ENCODE peak calls at places on chromosomes 16 and 17, in nine cellular contexts. Q is stomach, O is upper lobe of left lung, H is A549, M is transverse colon, F is suprapubic skin, X is tibial nerve, U is H1, A is ovary. J is an unnamed sample.

GRCh38 chr16:67129422-67129821 is 19.7 kb downstream of the PHAF1 start:
- DNase-seq in Q (no peak), O (no peak), H (no peak), M (no peak), F (no peak), X (no peak), U (no peak), A (no peak), J (no peak)

GRCh38 chr17:5373112-5373511 is 46.4 kb downstream of the NUP88 start:
- DNase-seq in Q (no peak), O (no peak), H (no peak), M (no peak), F (no peak), X (no peak), U (no peak), A (no peak), J (no peak)

GRCh38 chr16:23773339-23773738 is 18.5 kb downstream of the CHP2 start:
- DNase-seq in Q (no peak), O (no peak), H (no peak), M (no peak), F (no peak), X (no peak), U (no peak), A (no peak), J (no peak)

GRCh38 chr17:75557075-75557851 is 30.3 kb upstream of the MYO15B start:
- DNase-seq in Q (peak; percentile 95), O (peak; percentile 83), H (peak; percentile 94), M (peak; percentile 81), F (no peak), X (no peak), U (no peak), A (peak; percentile 60), J (no peak)

GRCh38 chr17:80034977-80035686 is 540 bp downstream of the TBC1D16 start:
- DNase-seq in Q (no peak), O (peak; percentile 32), H (peak; percentile 40), M (peak; percentile 54), F (no peak), X (no peak), U (peak; percentile 75), A (peak; percentile 29), J (no peak)

GRCh38 chr17:47230864-47231263 is 21.7 kb downstream of the MYL4 start:
- DNase-seq in Q (no peak), O (no peak), H (no peak), M (no peak), F (peak; percentile 29), X (no peak), U (no peak), A (no peak), J (no peak)

GRCh38 chr17:49123061-49123460 is 9.5 kb upstream of the B4GALNT2 start:
- DNase-seq in Q (no peak), O (no peak), H (no peak), M (no peak), F (no peak), X (no peak), U (no peak), A (no peak), J (no peak)

GRCh38 chr16:75566889-75567255 is 693 bp downstream of the GABARAPL2 start:
- DNase-seq in Q (no peak), O (peak; percentile 28), H (no peak), M (peak; percentile 14), F (no peak), X (no peak), U (peak; percentile 57), A (no peak), J (no peak)

GRCh38 chr17:62692721-62693431 is 65.4 kb downstream of the MRC2 start:
- DNase-seq in Q (no peak), O (no peak), H (peak; percentile 51), M (no peak), F (no peak), X (no peak), U (peak; percentile 77), A (no peak), J (no peak)

GRCh38 chr16:185213-185612 is 5.0 kb downstream of the HBQ1 start:
- DNase-seq in Q (no peak), O (no peak), H (no peak), M (no peak), F (no peak), X (no peak), U (no peak), A (no peak), J (no peak)

GRCh38 chr16:87499189-87499486 is 6.3 kb upstream of the ZCCHC14 start:
- DNase-seq in Q (no peak), O (no peak), H (peak; percentile 19), M (no peak), F (no peak), X (no peak), U (no peak), A (no peak), J (no peak)

GRCh38 chr16:529012-529575 is 1.6 kb downstream of the CAPN15 start:
- DNase-seq in Q (no peak), O (no peak), H (no peak), M (peak; percentile 47), F (no peak), X (no peak), U (no peak), A (no peak), J (no peak)

GRCh38 chr17:8289103-8289397 is 580 bp downstream of the RANGRF start:
- DNase-seq in Q (no peak), O (peak; percentile 84), H (no peak), M (no peak), F (peak; percentile 85), X (peak; percentile 50), U (peak; percentile 93), A (no peak), J (no peak)

GRCh38 chr17:29341726-29342125 is 47.8 kb upstream of the NUFIP2 start:
- DNase-seq in Q (no peak), O (no peak), H (no peak), M (no peak), F (no peak), X (no peak), U (no peak), A (no peak), J (no peak)

GRCh38 chr16:57314161-57314785 is 29.8 kb upstream of the PLLP start:
- DNase-seq in Q (peak; percentile 57), O (no peak), H (no peak), M (no peak), F (no peak), X (no peak), U (peak; percentile 28), A (no peak), J (peak; percentile 53)

DNA sequence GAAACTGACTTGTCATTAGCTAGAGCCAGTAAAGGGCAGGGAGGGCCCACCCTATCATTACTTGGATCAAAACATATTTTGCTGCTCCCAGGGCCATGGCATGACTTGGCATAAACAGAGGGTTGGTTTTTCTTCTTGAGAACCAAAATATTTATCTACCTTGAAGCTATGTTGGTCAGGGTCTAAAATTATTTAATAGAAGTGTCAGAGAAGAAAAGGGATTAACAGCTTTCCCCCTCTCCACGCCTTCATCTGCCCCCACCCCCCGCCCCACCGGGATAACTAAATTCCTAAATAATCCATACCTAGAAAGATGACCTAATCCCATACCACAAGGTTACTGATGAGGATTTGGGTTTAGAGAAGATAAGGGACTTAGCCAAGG is 3.7 kb upstream of the USP7 start:
- DNase-seq in Q (no peak), O (no peak), H (no peak), M (no peak), F (no peak), X (no peak), U (no peak), A (no peak), J (no peak)
- TF ChIP-seq POLR2A in Q (no peak), O (no peak), H (no peak), M (no peak), F (no peak), X (no peak), U (no peak), A (no peak), J (no peak)

GRCh38 chr16:22222006-22222405 is 15.9 kb downstream of the EEF2K start:
- DNase-seq in Q (no peak), O (no peak), H (no peak), M (no peak), F (no peak), X (no peak), U (no peak), A (no peak), J (no peak)
- H3K4me1 ChIP-seq in Q (peaks cover 6% of the 10 kb centered on the region), O (no peaks in the 10 kb centered on the region), H (peaks cover 11% of the 10 kb centered on the region), M (peaks cover 27% of the 10 kb centered on the region), F (peaks cover 28% of the 10 kb centered on the region), X (peaks cover 68% of the 10 kb centered on the region), U (peaks cover 3% of the 10 kb centered on the region), A (peaks cover 8% of the 10 kb centered on the region), J (peaks cover 56% of the 10 kb centered on the region)

GRCh38 chr17:51857052-51857593 is 301.4 kb downstream of the CA10 start:
- DNase-seq in Q (no peak), O (no peak), H (no peak), M (no peak), F (no peak), X (no peak), U (no peak), A (no peak), J (no peak)

GRCh38 chr17:51860934-51861561 is 297.5 kb downstream of the CA10 start:
- DNase-seq in Q (no peak), O (no peak), H (peak; percentile 50), M (peak; percentile 47), F (no peak), X (no peak), U (peak; percentile 81), A (no peak), J (no peak)
- TF ChIP-seq EP300 in Q (no peak), O (no peak), H (no peak), M (no peak), F (no peak), X (no peak), U (no peak), A (no peak), J (no peak)

GRCh38 chr17:50177983-50178834 is 12.4 kb downstream of the SGCA start:
- DNase-seq in Q (peak; percentile 79), O (peak; percentile 79), H (peak; percentile 98), M (peak; percentile 79), F (no peak), X (peak; percentile 43), U (peak; percentile 80), A (peak; percentile 79), J (peak; percentile 95)
- TF ChIP-seq POLR2A in Q (no peak), O (no peak), H (peak; percentile 73), M (no peak), F (no peak), X (peak; percentile 18), U (no peak), A (no peak), J (no peak)

GRCh38 chr17:43679911-43680310 is 18.2 kb upstream of the MEOX1 start:
- DNase-seq in Q (no peak), O (no peak), H (no peak), M (no peak), F (no peak), X (no peak), U (no peak), A (no peak), J (no peak)
- H3K4me1 ChIP-seq in Q (no peaks in the 10 kb centered on the region), O (peaks cover 5% of the 10 kb centered on the region), H (peaks cover 12% of the 10 kb centered on the region), M (peaks cover 8% of the 10 kb centered on the region), F (peaks cover 27% of the 10 kb centered on the region), X (peaks cover 32% of the 10 kb centered on the region), U (peaks cover 11% of the 10 kb centered on the region), A (no peaks in the 10 kb centered on the region), J (peaks cover 8% of the 10 kb centered on the region)

DNA sequence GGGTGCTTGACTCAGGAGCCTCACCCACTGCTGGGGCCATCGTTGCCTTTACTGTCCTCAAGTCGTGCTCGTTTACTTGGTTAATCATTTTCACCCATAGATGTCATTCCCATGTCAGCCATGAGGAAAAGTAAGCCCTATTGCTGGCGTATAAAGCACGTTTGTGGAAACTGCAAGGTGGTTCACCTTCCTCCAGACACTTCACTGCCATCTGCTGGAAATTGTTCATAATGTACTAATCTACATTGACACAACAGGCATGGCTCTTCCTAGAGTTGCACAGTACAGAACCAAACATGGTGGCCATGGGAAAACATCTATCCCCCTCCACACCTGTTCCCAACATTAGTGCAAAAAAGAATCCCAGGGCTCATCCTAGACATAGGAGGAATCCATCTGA is 116.6 kb downstream of the ZNF18 start:
- DNase-seq in Q (no peak), O (no peak), H (peak; percentile 71), M (peak; percentile 14), F (no peak), X (no peak), U (no peak), A (no peak), J (no peak)
- TF ChIP-seq EP300 in Q (no peak), O (no peak), H (no peak), M (no peak), F (no peak), X (no peak), U (no peak), A (no peak), J (no peak)

J was measured in sigmoid colon.